ENCODE peak calls at places on chromosomes 16 and 17, in five cellular contexts. A is substantia nigra, Y is Right ventricle myocardium superior, B is T47D, N is esophagus muscularis mucosa. L is an unnamed sample.

GRCh38 chr16:50841081-50841886 is 99.4 kb downstream of the CYLD start:
- DNase-seq in A (no peak), Y (no peak), B (no peak), N (no peak), L (no peak)

GRCh38 chr16:89700649-89701424 is 668 bp downstream of the SPATA2L start:
- DNase-seq in A (no peak), Y (no peak), B (peak), N (no peak), L (no peak)

GRCh38 chr17:40371261-40371929 is 6.9 kb upstream of the GJD3 start:
- DNase-seq in A (no peak), Y (no peak), B (peak), N (no peak), L (no peak)

GRCh38 chr16:89308391-89309333 is 91.2 kb downstream of the ZNF778 start:
- DNase-seq in A (no peak), Y (peak), B (no peak), N (no peak), L (peak)

GRCh38 chr17:4215882-4216411 is 47.8 kb downstream of the ANKFY1 start:
- DNase-seq in A (no peak), Y (no peak), B (no peak), N (peak), L (no peak)

GRCh38 chr16:2520784-2521577 is 810 bp downstream of the AMDHD2 start:
- DNase-seq in A (no peak), Y (peak), B (no peak), N (no peak), L (no peak)

GRCh38 chr17:71284032-71284755 is 836.6 kb upstream of the SOX9 start:
- DNase-seq in A (no peak), Y (no peak), B (no peak), N (no peak), L (no peak)

GRCh38 chr17:29124135-29124930 is 55.9 kb downstream of the MYO18A start:
- DNase-seq in A (no peak), Y (no peak), B (peak), N (no peak), L (no peak)